ENCODE peak calls at places on chromosomes 12 and 14, in eight cellular contexts. Z is AG04450; G is neural progenitor cell; I is CD8-positive, alpha-beta T cell; D is fibroblast of mammary gland; C is mesendoderm; T is astrocyte of the cerebellum; E is right lobe of liver. S is an unnamed sample.

GRCh38 chr12:40325349-40325960 is 100.7 kb downstream of the LRRK2 start:
- DNase-seq in Z (no peak), T (no peak), E (no peak), D (peak), G (peak), I (no peak), C (peak), S (no peak)

GRCh38 chr14:69231486-69231885 is 28.5 kb upstream of the GALNT16 start:
- DNase-seq in C (no peak), Z (no peak), G (no peak), D (no peak), E (no peak), T (no peak), I (no peak), S (no peak)

GRCh38 chr12:52865090-52865944 is 16.5 kb upstream of the KRT78 start:
- DNase-seq in T (peak), D (peak), Z (peak), E (peak), G (peak), C (peak), I (no peak), S (peak)

GRCh38 chr14:67574806-67575205 is 25.3 kb downstream of the PIGH start:
- DNase-seq in Z (no peak), I (no peak), D (no peak), G (no peak), E (no peak), T (no peak), C (no peak), S (no peak)

GRCh38 chr12:77384941-77385340 is 319.6 kb upstream of the E2F7 start:
- DNase-seq in C (no peak), D (peak), Z (no peak), G (no peak), E (no peak), I (no peak), T (no peak), S (no peak)

GRCh38 chr12:6970096-6970527 is 352 bp downstream of the PHB2 start:
- DNase-seq in D (peak), T (no peak), G (no peak), E (no peak), Z (no peak), I (no peak), C (peak), S (peak)

GRCh38 chr12:75738486-75738885 is 227.1 kb upstream of the KRR1 start:
- DNase-seq in G (no peak), T (no peak), E (no peak), D (peak), I (no peak), C (no peak), Z (no peak), S (peak)

GRCh38 chr12:71440393-71441349 is 1.1 kb downstream of the LGR5 start:
- DNase-seq in G (peak), D (no peak), I (no peak), E (peak), T (no peak), C (peak), Z (no peak), S (no peak)

GRCh38 chr12:47078733-47079364 is 572 bp upstream of the PCED1B start:
- DNase-seq in Z (no peak), C (no peak), D (no peak), T (no peak), G (peak), I (peak), E (peak), S (no peak)

GRCh38 chr12:110373025-110373876 is 30.3 kb downstream of the ANAPC7 start:
- DNase-seq in D (no peak), Z (no peak), C (no peak), E (no peak), G (no peak), I (no peak), T (no peak), S (no peak)

GRCh38 chr14:54480830-54481562 is 7.8 kb downstream of the GMFB start:
- DNase-seq in C (no peak), T (no peak), Z (no peak), I (no peak), E (no peak), D (no peak), G (no peak), S (no peak)

GRCh38 chr14:38255673-38256357 is at the start of gene CLEC14A:
- DNase-seq in I (peak), D (no peak), Z (no peak), T (no peak), G (peak), C (peak), E (peak), S (no peak)

GRCh38 chr14:103923863-103924262 is 4.4 kb upstream of the TDRD9 start:
- DNase-seq in E (no peak), T (no peak), G (no peak), C (peak), Z (no peak), I (no peak), D (no peak), S (no peak)

GRCh38 chr12:1217191-1217949 is 226.3 kb downstream of the ERC1 start:
- DNase-seq in C (no peak), E (no peak), D (peak), Z (no peak), G (peak), I (no peak), T (peak), S (peak)

GRCh38 chr12:12582895-12583303 is 20.2 kb upstream of the DUSP16 start:
- DNase-seq in T (no peak), Z (no peak), C (no peak), D (peak), E (no peak), G (no peak), I (no peak), S (peak)

GRCh38 chr12:53726946-53727309 is 324 bp downstream of the CALCOCO1 start:
- DNase-seq in I (no peak), T (no peak), E (no peak), D (peak), Z (no peak), C (no peak), G (peak), S (peak)

GRCh38 chr12:132147423-132148367 is 3.4 kb downstream of the NOC4L start:
- DNase-seq in E (peak), D (no peak), Z (no peak), G (no peak), I (peak), T (no peak), C (no peak), S (no peak)

GRCh38 chr14:22803575-22803974 is 11.7 kb downstream of the SLC7A7 start:
- DNase-seq in Z (no peak), D (no peak), I (no peak), T (no peak), G (no peak), E (no peak), C (no peak), S (no peak)

GRCh38 chr14:106286697-106287290 is 760.4 kb downstream of the TMEM121 start:
- DNase-seq in E (no peak), D (no peak), G (no peak), Z (no peak), C (no peak), T (no peak), I (peak), S (no peak)

GRCh38 chr14:58280954-58281787 is 17.2 kb upstream of the ARID4A start:
- DNase-seq in I (peak), E (peak), Z (peak), T (peak), G (no peak), C (no peak), D (peak), S (peak)

GRCh38 chr12:27385756-27386155 is 53.1 kb downstream of the BMAL2 start:
- DNase-seq in D (no peak), T (no peak), E (no peak), Z (no peak), C (peak), G (no peak), I (no peak), S (no peak)

GRCh38 chr14:65281991-65282908 is 130.3 kb upstream of the FUT8 start:
- DNase-seq in T (peak), I (no peak), Z (no peak), D (peak), C (peak), E (no peak), G (peak), S (peak)

GRCh38 chr12:126762150-126762549 is 1504.8 kb upstream of the TMEM132C start:
- DNase-seq in E (no peak), C (no peak), D (no peak), Z (no peak), I (no peak), T (no peak), G (no peak), S (no peak)

GRCh38 chr14:105067969-105068301 is 2.7 kb upstream of the GPR132 start:
- DNase-seq in T (no peak), I (no peak), D (no peak), C (no peak), G (no peak), Z (no peak), E (peak), S (no peak)

GRCh38 chr14:94470311-94470710 is 5.7 kb downstream of the SERPINA9 start:
- DNase-seq in G (no peak), Z (no peak), T (no peak), I (no peak), E (no peak), D (no peak), C (no peak), S (no peak)

GRCh38 chr12:53757095-53757770 is 5.5 kb upstream of the CISTR start:
- DNase-seq in C (peak), Z (no peak), T (peak), I (peak), E (peak), G (peak), D (peak), S (peak)

GRCh38 chr12:102232446-102232845 is 34.8 kb upstream of the PMCH start:
- DNase-seq in G (no peak), T (peak), C (no peak), I (no peak), Z (no peak), D (peak), E (no peak), S (peak)

GRCh38 chr12:6946033-6946919 is 2.5 kb downstream of the C12orf57 start:
- DNase-seq in I (peak), Z (no peak), E (peak), G (peak), D (no peak), T (no peak), C (peak), S (no peak)

GRCh38 chr12:96193725-96194571 is at the start of gene ELK3:
- DNase-seq in Z (no peak), I (peak), G (peak), C (peak), T (peak), D (peak), E (peak), S (peak)

GRCh38 chr12:7899755-7900154 is 27.0 kb upstream of the SLC2A14 start:
- DNase-seq in D (peak), C (no peak), G (no peak), E (no peak), I (no peak), T (peak), Z (peak), S (peak)

GRCh38 chr12:219891-220352 is 6.0 kb upstream of the SLC6A12 start:
- DNase-seq in C (peak), I (peak), T (no peak), D (peak), Z (no peak), G (peak), E (peak), S (peak)

GRCh38 chr14:97217094-97217885 is 420.1 kb downstream of the VRK1 start:
- DNase-seq in C (peak), D (no peak), Z (no peak), I (no peak), G (no peak), T (no peak), E (no peak), S (no peak)

DNA sequence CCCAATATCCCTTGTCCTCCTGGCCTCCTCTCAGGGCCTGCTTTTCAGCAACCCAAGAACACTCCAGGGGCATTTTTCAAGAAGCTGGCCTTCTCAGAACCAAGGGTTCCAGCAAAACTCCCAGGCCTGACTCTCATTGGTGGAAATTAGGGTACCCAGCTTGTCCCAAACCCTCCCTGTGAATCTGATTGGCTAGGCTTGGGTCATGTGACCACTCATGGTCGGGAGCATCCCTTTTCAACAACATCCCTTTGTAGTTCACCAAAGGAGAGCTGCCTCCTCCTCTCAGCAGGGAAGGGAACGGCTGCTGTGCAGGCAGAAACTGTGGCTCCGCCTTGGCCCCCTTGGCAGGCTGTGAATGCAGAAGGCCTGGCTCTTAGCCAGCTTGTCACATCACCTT is 94.5 kb downstream of the AACS start:
- DNase-seq in G (peak), I (no peak), E (no peak), D (no peak), T (no peak), Z (no peak), C (peak), S (no peak)
- H3K4me3 ChIP-seq in G (no peak), I (no peak), E (no peak), D (no peak), T (no peak), Z (no peak), C (no peak), S (no peak)

GRCh38 chr14:101276309-101277091 is 284.8 kb upstream of the DIO3 start:
- DNase-seq in E (no peak), T (no peak), Z (no peak), I (no peak), G (no peak), D (no peak), C (no peak), S (no peak)

DNA sequence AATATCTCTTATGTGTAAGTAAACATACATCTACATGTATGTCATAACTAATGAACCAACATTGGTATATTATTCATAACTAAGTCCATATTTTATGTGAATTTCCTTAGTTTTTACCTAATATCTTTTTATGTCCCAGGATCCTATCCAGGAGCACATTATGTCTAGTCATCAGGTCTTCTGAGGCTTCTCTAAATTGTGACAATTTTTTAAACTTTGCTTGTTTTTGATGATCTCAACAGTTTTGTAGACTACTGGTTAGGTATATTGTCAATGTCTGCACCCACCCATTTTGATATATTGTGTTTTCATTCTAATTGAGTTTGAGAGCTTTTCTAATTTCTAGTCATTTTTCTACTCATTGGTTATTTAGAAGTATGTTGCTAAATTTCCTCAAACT is 288.2 kb upstream of the DIO3 start:
- DNase-seq in T (no peak), I (no peak), Z (no peak), C (no peak), E (no peak), D (no peak), G (no peak), S (no peak)
- H3K4me3 ChIP-seq in T (no peak), I (no peak), Z (no peak), C (no peak), E (no peak), D (no peak), G (no peak), S (no peak)

GRCh38 chr12:119181944-119182343 is 3.2 kb downstream of the HSPB8 start:
- DNase-seq in Z (no peak), E (no peak), T (no peak), D (no peak), G (no peak), I (no peak), C (no peak), S (no peak)
- H3K4me3 ChIP-seq in Z (no peak), E (no peak), T (no peak), D (no peak), G (no peak), I (no peak), C (no peak), S (no peak)

GRCh38 chr14:76377675-76378074 is 1.7 kb downstream of the ESRRB start:
- DNase-seq in Z (no peak), E (no peak), I (no peak), T (no peak), D (no peak), C (no peak), G (no peak), S (no peak)

GRCh38 chr14:76376409-76376877 is 506 bp downstream of the ESRRB start:
- DNase-seq in C (peak), T (no peak), G (peak), I (no peak), D (no peak), E (no peak), Z (no peak), S (no peak)

GRCh38 chr14:76375484-76375883 is 453 bp upstream of the ESRRB start:
- DNase-seq in T (no peak), E (no peak), Z (no peak), G (no peak), I (no peak), C (no peak), D (peak), S (no peak)

GRCh38 chr14:76376878-76377523 is 1.1 kb downstream of the ESRRB start:
- DNase-seq in G (peak), Z (no peak), D (no peak), E (no peak), I (no peak), T (no peak), C (no peak), S (no peak)

DNA sequence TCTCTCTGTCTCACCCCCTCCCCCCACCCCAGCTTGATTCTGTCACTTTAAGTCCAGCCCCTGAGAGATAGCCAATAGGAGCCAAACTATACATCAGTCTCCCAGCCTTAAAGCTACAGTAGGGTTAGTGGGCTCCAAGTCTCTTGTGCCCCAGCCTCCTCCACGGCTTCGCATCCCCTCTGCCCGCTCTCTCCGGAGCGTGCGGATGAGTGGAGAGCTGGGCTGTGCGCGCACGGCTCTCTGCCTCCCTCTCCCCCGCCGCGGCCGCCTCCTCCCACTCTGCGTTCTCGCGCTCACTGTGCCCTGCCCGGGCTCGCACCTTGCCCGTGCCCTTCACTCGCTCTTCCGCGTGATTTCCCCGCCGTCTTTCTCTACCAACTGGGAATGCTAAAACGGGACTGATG is at the start of gene ESRRB:
- DNase-seq in I (no peak), D (peak), G (peak), E (no peak), Z (no peak), C (peak), T (no peak), S (no peak)
- H3K4me3 ChIP-seq in I (no peak), D (peak), G (peak), E (no peak), Z (peak), C (peak), T (peak), S (peak)

GRCh38 chr12:124869011-124869665 is 5.5 kb upstream of the SCARB1 start:
- DNase-seq in D (no peak), E (no peak), T (no peak), C (peak), G (peak), I (no peak), Z (no peak), S (no peak)
- H3K4me3 ChIP-seq in D (no peak), E (no peak), T (no peak), C (no peak), G (no peak), I (no peak), Z (no peak), S (no peak)

GRCh38 chr12:42481368-42481767 is 108.2 kb downstream of the PRICKLE1 start:
- DNase-seq in Z (no peak), T (no peak), G (peak), I (no peak), C (peak), E (no peak), D (no peak), S (no peak)
- H3K4me3 ChIP-seq in Z (peak), T (peak), G (no peak), I (no peak), C (no peak), E (no peak), D (no peak), S (no peak)